ENCODE peak calls at places on chromosomes 4 and X, in six cellular contexts. Y is CD4-positive, CD25-positive, alpha-beta regulatory T cell; Q is suprapubic skin; L is aorta; K is LHCN-M2; E is neuronal stem cell. S is an unnamed sample.

GRCh38 chrX:151621422-151621821 is 57.9 kb downstream of the PASD1 start:
- DNase-seq in K (no peak), Y (no peak), Q (no peak), L (no peak), E (no peak), S (no peak)

GRCh38 chrX:101415180-101416130 is 7.4 kb downstream of the HNRNPH2 start:
- DNase-seq in K (peak), Y (peak), Q (no peak), L (no peak), E (peak), S (peak)

GRCh38 chr4:151166662-151167061 is 67.2 kb downstream of the RPS3A start:
- DNase-seq in Q (no peak), E (no peak), Y (no peak), K (no peak), L (no peak), S (no peak)

GRCh38 chr4:40831462-40831861 is 81.7 kb downstream of the NSUN7 start:
- DNase-seq in L (no peak), Q (no peak), Y (no peak), E (no peak), K (no peak), S (no peak)

GRCh38 chr4:55122235-55122634 is 3.2 kb downstream of the KDR start:
- DNase-seq in L (no peak), E (no peak), Y (no peak), Q (no peak), K (no peak), S (no peak)

GRCh38 chrX:85379174-85379907 is at the start of gene POF1B:
- DNase-seq in Y (peak), K (no peak), E (no peak), L (no peak), Q (no peak), S (no peak)

GRCh38 chr4:152735302-152735917 is 44.1 kb downstream of the TIGD4 start:
- DNase-seq in E (no peak), Y (peak), Q (no peak), K (peak), L (no peak), S (peak)

GRCh38 chrX:23981222-23981621 is 45.8 kb downstream of the KLHL15 start:
- DNase-seq in E (no peak), L (no peak), Y (no peak), Q (no peak), K (no peak), S (no peak)

GRCh38 chr4:102535398-102536082 is 34.4 kb downstream of the NFKB1 start:
- DNase-seq in K (peak), E (no peak), Q (no peak), L (no peak), Y (peak), S (peak)

GRCh38 chrX:24799565-24799964 is 105.8 kb downstream of the POLA1 start:
- DNase-seq in L (no peak), E (no peak), Y (no peak), Q (no peak), K (no peak), S (no peak)

GRCh38 chr4:188262464-188262863 is 123.2 kb downstream of the TRIML1 start:
- DNase-seq in K (no peak), E (no peak), Y (no peak), L (no peak), Q (no peak), S (peak)

GRCh38 chr4:27836505-27836904 is 975.9 kb downstream of the STIM2 start:
- DNase-seq in Y (no peak), L (no peak), K (peak), E (no peak), Q (no peak), S (peak)

GRCh38 chr4:106080376-106080775 is 185.1 kb downstream of the NPNT start:
- DNase-seq in K (peak), Y (no peak), L (no peak), E (no peak), Q (no peak), S (peak)

GRCh38 chrX:119004920-119005524 is 30.6 kb downstream of the LONRF3 start:
- DNase-seq in K (peak), Y (peak), E (peak), Q (no peak), L (peak), S (peak)

GRCh38 chrX:129759576-129760061 is 20.1 kb upstream of the SASH3 start:
- DNase-seq in L (peak), Q (no peak), E (no peak), Y (peak), K (peak), S (peak)

GRCh38 chrX:17032351-17032750 is 85.9 kb downstream of the REPS2 start:
- DNase-seq in L (peak), Q (no peak), Y (no peak), E (no peak), K (peak), S (peak)

GRCh38 chr4:53654300-53654758 is 63.0 kb upstream of the LNX1 start:
- DNase-seq in Q (no peak), L (peak), K (peak), E (no peak), Y (no peak), S (peak)

GRCh38 chr4:157222764-157223145 is 2.2 kb downstream of the GRIA2 start:
- DNase-seq in L (peak), K (no peak), Q (no peak), Y (no peak), E (no peak), S (no peak)

GRCh38 chr4:2923141-2923551 is 40.1 kb downstream of the NOP14 start:
- DNase-seq in Q (peak), E (no peak), Y (no peak), K (no peak), L (no peak), S (peak)

GRCh38 chr4:37528161-37528560 is 158.0 kb downstream of the RELL1 start:
- DNase-seq in L (no peak), Y (no peak), E (no peak), K (no peak), Q (no peak), S (peak)

GRCh38 chr4:101201421-101201820 is 145.9 kb downstream of the PPP3CA start:
- DNase-seq in L (no peak), Y (no peak), Q (no peak), K (no peak), E (no peak), S (no peak)

GRCh38 chr4:73705056-73705432 is 35.3 kb upstream of the CXCL8 start:
- DNase-seq in Y (no peak), E (no peak), L (no peak), Q (no peak), K (peak), S (peak)

GRCh38 chr4:103754844-103755243 is 35.1 kb upstream of the TACR3 start:
- DNase-seq in Q (no peak), L (no peak), E (no peak), Y (no peak), K (peak), S (no peak)